ENCODE peak calls at places on chromosomes 6 and 20, in nine cellular contexts. One of them, this sample, is unnamed.
A peak's percentile ranks its signal among the peaks of the same experiment; 100 is the strongest.

GRCh38 chr6:77368660-77369313 is 94.5 kb downstream of the HTR1B start:
- DNase-seq in heart left ventricle: no peak
- DNase-seq in psoas muscle: no peak
- DNase-seq in IMR-90: peak; percentile 38
- DNase-seq in breast epithelium: peak; percentile 24
- DNase-seq in GM23338: peak; percentile 64
- DNase-seq in MM.1S: peak; percentile 28
- DNase-seq in adrenal gland: peak; percentile 71
- DNase-seq in cardiac muscle cell: peak; percentile 40
- DNase-seq in this sample: no peak

GRCh38 chr6:74320076-74320475 is 624.1 kb downstream of the CD109 start:
- DNase-seq in heart left ventricle: no peak
- DNase-seq in psoas muscle: no peak
- DNase-seq in breast epithelium: no peak
- DNase-seq in GM23338: peak; percentile 69
- DNase-seq in MM.1S: no peak
- DNase-seq in cardiac muscle cell: no peak
- DNase-seq in IMR-90: no peak
- DNase-seq in adrenal gland: no peak
- DNase-seq in this sample: no peak

GRCh38 chr6:53588816-53589509 is 44.1 kb upstream of the GCLC start:
- DNase-seq in heart left ventricle: no peak
- DNase-seq in cardiac muscle cell: no peak
- DNase-seq in adrenal gland: no peak
- DNase-seq in psoas muscle: no peak
- DNase-seq in GM23338: no peak
- DNase-seq in MM.1S: no peak
- DNase-seq in IMR-90: no peak
- DNase-seq in breast epithelium: no peak
- DNase-seq in this sample: no peak

GRCh38 chr20:45341579-45341938 is 6.7 kb downstream of the SDC4 start:
- DNase-seq in heart left ventricle: no peak
- DNase-seq in GM23338: no peak
- DNase-seq in adrenal gland: peak; percentile 64
- DNase-seq in breast epithelium: no peak
- DNase-seq in IMR-90: no peak
- DNase-seq in psoas muscle: no peak
- DNase-seq in MM.1S: no peak
- DNase-seq in cardiac muscle cell: peak; percentile 45
- DNase-seq in this sample: no peak

GRCh38 chr20:58458342-58459057 is 56.7 kb downstream of the APCDD1L start:
- DNase-seq in GM23338: no peak
- DNase-seq in IMR-90: peak; percentile 76
- DNase-seq in psoas muscle: no peak
- DNase-seq in cardiac muscle cell: no peak
- DNase-seq in adrenal gland: no peak
- DNase-seq in MM.1S: no peak
- DNase-seq in heart left ventricle: no peak
- DNase-seq in breast epithelium: no peak
- DNase-seq in this sample: no peak

GRCh38 chr20:38186788-38187221 is 21.7 kb upstream of the TGM2 start:
- DNase-seq in cardiac muscle cell: no peak
- DNase-seq in psoas muscle: no peak
- DNase-seq in MM.1S: no peak
- DNase-seq in GM23338: no peak
- DNase-seq in heart left ventricle: no peak
- DNase-seq in adrenal gland: peak; percentile 42
- DNase-seq in IMR-90: peak; percentile 38
- DNase-seq in breast epithelium: no peak
- DNase-seq in this sample: no peak

GRCh38 chr6:119267506-119267905 is 82.1 kb downstream of the MAN1A1 start:
- DNase-seq in adrenal gland: no peak
- DNase-seq in MM.1S: no peak
- DNase-seq in GM23338: no peak
- DNase-seq in psoas muscle: no peak
- DNase-seq in cardiac muscle cell: no peak
- DNase-seq in breast epithelium: no peak
- DNase-seq in IMR-90: no peak
- DNase-seq in heart left ventricle: no peak
- DNase-seq in this sample: no peak

GRCh38 chr20:63226020-63226943 is 9.4 kb upstream of the BIRC7 start:
- DNase-seq in IMR-90: no peak
- DNase-seq in cardiac muscle cell: no peak
- DNase-seq in psoas muscle: no peak
- DNase-seq in MM.1S: no peak
- DNase-seq in adrenal gland: no peak
- DNase-seq in GM23338: no peak
- DNase-seq in heart left ventricle: no peak
- DNase-seq in breast epithelium: no peak
- DNase-seq in this sample: no peak

GRCh38 chr6:105798057-105798456 is 288.1 kb upstream of the PRDM1 start:
- DNase-seq in adrenal gland: peak; percentile 78
- DNase-seq in MM.1S: no peak
- DNase-seq in heart left ventricle: no peak
- DNase-seq in breast epithelium: no peak
- DNase-seq in psoas muscle: no peak
- DNase-seq in cardiac muscle cell: no peak
- DNase-seq in GM23338: no peak
- DNase-seq in IMR-90: peak; percentile 81
- DNase-seq in this sample: no peak

GRCh38 chr6:110043366-110043994 is 65.4 kb downstream of the GPR6 start:
- DNase-seq in GM23338: no peak
- DNase-seq in MM.1S: no peak
- DNase-seq in adrenal gland: no peak
- DNase-seq in psoas muscle: no peak
- DNase-seq in heart left ventricle: no peak
- DNase-seq in IMR-90: no peak
- DNase-seq in breast epithelium: no peak
- DNase-seq in cardiac muscle cell: no peak
- DNase-seq in this sample: no peak

GRCh38 chr6:579339-579738 is 77.6 kb downstream of the HUS1B start:
- DNase-seq in breast epithelium: no peak
- DNase-seq in GM23338: no peak
- DNase-seq in psoas muscle: no peak
- DNase-seq in MM.1S: no peak
- DNase-seq in adrenal gland: no peak
- DNase-seq in cardiac muscle cell: peak; percentile 21
- DNase-seq in heart left ventricle: no peak
- DNase-seq in IMR-90: peak; percentile 45
- DNase-seq in this sample: no peak

GRCh38 chr6:43911625-43912577 is 141.9 kb downstream of the VEGFA start:
- DNase-seq in breast epithelium: no peak
- DNase-seq in adrenal gland: no peak
- DNase-seq in cardiac muscle cell: no peak
- DNase-seq in MM.1S: no peak
- DNase-seq in heart left ventricle: no peak
- DNase-seq in psoas muscle: no peak
- DNase-seq in IMR-90: no peak
- DNase-seq in GM23338: peak; percentile 48
- DNase-seq in this sample: no peak

GRCh38 chr20:24468401-24469115 is 871 bp upstream of the SYNDIG1 start:
- DNase-seq in heart left ventricle: no peak
- DNase-seq in breast epithelium: no peak
- DNase-seq in IMR-90: no peak
- DNase-seq in GM23338: no peak
- DNase-seq in adrenal gland: no peak
- DNase-seq in cardiac muscle cell: no peak
- DNase-seq in MM.1S: no peak
- DNase-seq in psoas muscle: no peak
- DNase-seq in this sample: no peak

GRCh38 chr20:11902264-11902663 is 15.4 kb upstream of the BTBD3 start:
- DNase-seq in heart left ventricle: no peak
- DNase-seq in psoas muscle: no peak
- DNase-seq in breast epithelium: no peak
- DNase-seq in GM23338: no peak
- DNase-seq in MM.1S: no peak
- DNase-seq in cardiac muscle cell: no peak
- DNase-seq in adrenal gland: no peak
- DNase-seq in IMR-90: peak; percentile 82
- DNase-seq in this sample: no peak

GRCh38 chr6:42423244-42423643 is 28.5 kb downstream of the TRERF1 start:
- DNase-seq in psoas muscle: no peak
- DNase-seq in adrenal gland: peak; percentile 14
- DNase-seq in MM.1S: no peak
- DNase-seq in cardiac muscle cell: no peak
- DNase-seq in IMR-90: no peak
- DNase-seq in GM23338: no peak
- DNase-seq in heart left ventricle: no peak
- DNase-seq in breast epithelium: no peak
- DNase-seq in this sample: no peak

GRCh38 chr6:99415446-99415845 is 9.7 kb downstream of the PNISR start:
- DNase-seq in cardiac muscle cell: no peak
- DNase-seq in heart left ventricle: no peak
- DNase-seq in breast epithelium: no peak
- DNase-seq in psoas muscle: no peak
- DNase-seq in adrenal gland: no peak
- DNase-seq in GM23338: no peak
- DNase-seq in IMR-90: peak; percentile 51
- DNase-seq in MM.1S: no peak
- DNase-seq in this sample: no peak

GRCh38 chr6:26556263-26557070 is 18.3 kb downstream of the HMGN4 start:
- DNase-seq in MM.1S: no peak
- DNase-seq in psoas muscle: peak; percentile 45
- DNase-seq in heart left ventricle: no peak
- DNase-seq in IMR-90: peak; percentile 97
- DNase-seq in GM23338: peak; percentile 89
- DNase-seq in breast epithelium: no peak
- DNase-seq in cardiac muscle cell: no peak
- DNase-seq in adrenal gland: peak; percentile 80
- DNase-seq in this sample: no peak

GRCh38 chr20:33686008-33686983 is at the start of gene E2F1:
- DNase-seq in psoas muscle: peak; percentile 97
- DNase-seq in MM.1S: peak; percentile 97
- DNase-seq in cardiac muscle cell: peak; percentile 98
- DNase-seq in heart left ventricle: peak; percentile 97
- DNase-seq in adrenal gland: peak; percentile 98
- DNase-seq in breast epithelium: peak; percentile 94
- DNase-seq in IMR-90: peak; percentile 84
- DNase-seq in GM23338: peak; percentile 98
- DNase-seq in this sample: peak; percentile 96

GRCh38 chr6:4778086-4778485 is 1.9 kb downstream of the CDYL start:
- DNase-seq in breast epithelium: no peak
- DNase-seq in GM23338: no peak
- DNase-seq in IMR-90: no peak
- DNase-seq in adrenal gland: no peak
- DNase-seq in heart left ventricle: no peak
- DNase-seq in psoas muscle: no peak
- DNase-seq in cardiac muscle cell: no peak
- DNase-seq in MM.1S: no peak
- DNase-seq in this sample: no peak
- H3K4me3 ChIP-seq in breast epithelium: peak overlapping the region; percentile 87
- H3K4me3 ChIP-seq in GM23338: peak overlapping the region; percentile 57
- H3K4me3 ChIP-seq in IMR-90: no peak overlapping the region
- H3K4me3 ChIP-seq in adrenal gland: peak overlapping the region; percentile 90
- H3K4me3 ChIP-seq in heart left ventricle: no peak overlapping the region
- H3K4me3 ChIP-seq in psoas muscle: peak overlapping the region; percentile 71
- H3K4me3 ChIP-seq in cardiac muscle cell: peak overlapping the region; percentile 96
- H3K4me3 ChIP-seq in MM.1S: peak overlapping the region; percentile 70
- H3K4me3 ChIP-seq in this sample: no peak overlapping the region

GRCh38 chr20:41032243-41032642 is 3.6 kb downstream of the TOP1 start:
- DNase-seq in GM23338: no peak
- DNase-seq in psoas muscle: no peak
- DNase-seq in MM.1S: no peak
- DNase-seq in heart left ventricle: no peak
- DNase-seq in breast epithelium: no peak
- DNase-seq in adrenal gland: no peak
- DNase-seq in IMR-90: peak; percentile 71
- DNase-seq in cardiac muscle cell: no peak
- DNase-seq in this sample: no peak
- H3K4me1 ChIP-seq in GM23338: peaks cover 42% of the 10 kb centered on the region
- H3K4me1 ChIP-seq in psoas muscle: peaks cover 64% of the 10 kb centered on the region
- H3K4me1 ChIP-seq in MM.1S: peaks cover 41% of the 10 kb centered on the region
- H3K4me1 ChIP-seq in heart left ventricle: peaks cover 67% of the 10 kb centered on the region
- H3K4me1 ChIP-seq in breast epithelium: no peaks in the 10 kb centered on the region
- H3K4me1 ChIP-seq in adrenal gland: peaks cover 65% of the 10 kb centered on the region
- H3K4me1 ChIP-seq in IMR-90: peaks cover 14% of the 10 kb centered on the region
- H3K4me1 ChIP-seq in cardiac muscle cell: peaks cover 21% of the 10 kb centered on the region
- H3K4me1 ChIP-seq in this sample: no peaks in the 10 kb centered on the region

DNA sequence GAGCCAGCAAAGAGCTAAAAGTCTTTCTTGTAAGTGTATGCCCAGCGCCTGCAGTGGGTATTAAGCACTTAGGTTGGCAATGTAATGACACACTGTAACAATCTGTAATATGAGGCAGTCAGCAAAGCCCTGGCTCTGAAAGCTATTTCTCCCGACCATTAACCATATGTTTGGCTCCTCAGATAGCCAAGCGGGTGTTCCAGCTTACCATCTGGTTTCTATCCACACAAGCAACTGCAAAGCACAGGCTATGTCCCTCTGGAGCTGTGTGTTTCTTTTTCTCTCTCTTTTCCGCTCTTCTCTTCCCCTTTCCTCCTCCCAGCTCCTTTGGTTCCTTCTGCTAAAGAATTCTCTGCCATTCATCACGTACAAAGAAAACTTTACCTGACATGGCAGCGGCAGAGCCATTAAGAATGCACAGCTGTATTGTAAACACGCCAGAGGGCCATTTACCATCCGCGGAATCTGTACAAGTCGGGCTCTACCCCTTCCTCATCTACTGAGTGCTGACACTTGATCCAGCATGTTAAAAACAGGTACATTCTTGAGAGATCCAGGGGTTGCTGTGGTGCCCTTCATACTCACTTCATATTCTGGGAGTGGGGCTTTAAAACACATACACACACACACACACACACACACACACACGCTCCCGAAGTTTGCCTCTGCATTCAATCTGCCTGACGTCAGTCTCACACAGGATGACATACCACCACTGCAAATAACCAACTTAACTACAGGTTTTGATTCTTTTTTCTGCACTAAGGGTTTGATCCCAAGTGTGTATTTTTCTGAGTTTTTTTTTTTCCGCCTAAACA is 77.3 kb downstream of the BACH2 start:
- DNase-seq in MM.1S: peak; percentile 10
- DNase-seq in psoas muscle: no peak
- DNase-seq in breast epithelium: peak; percentile 28
- DNase-seq in GM23338: peak; percentile 15
- DNase-seq in adrenal gland: peak; percentile 61
- DNase-seq in IMR-90: peak; percentile 90
- DNase-seq in cardiac muscle cell: peak; percentile 61
- DNase-seq in heart left ventricle: peak; percentile 54
- DNase-seq in this sample: no peak
- H3K4me3 ChIP-seq in MM.1S: peak overlapping the region; percentile 13
- H3K4me3 ChIP-seq in psoas muscle: peak overlapping the region; percentile 62
- H3K4me3 ChIP-seq in breast epithelium: peak overlapping the region; percentile 37
- H3K4me3 ChIP-seq in GM23338: no peak overlapping the region
- H3K4me3 ChIP-seq in adrenal gland: peak overlapping the region; percentile 17
- H3K4me3 ChIP-seq in IMR-90: peak overlapping the region; percentile 11
- H3K4me3 ChIP-seq in cardiac muscle cell: no peak overlapping the region
- H3K4me3 ChIP-seq in heart left ventricle: peak overlapping the region; percentile 7
- H3K4me3 ChIP-seq in this sample: peak overlapping the region; percentile 25

DNA sequence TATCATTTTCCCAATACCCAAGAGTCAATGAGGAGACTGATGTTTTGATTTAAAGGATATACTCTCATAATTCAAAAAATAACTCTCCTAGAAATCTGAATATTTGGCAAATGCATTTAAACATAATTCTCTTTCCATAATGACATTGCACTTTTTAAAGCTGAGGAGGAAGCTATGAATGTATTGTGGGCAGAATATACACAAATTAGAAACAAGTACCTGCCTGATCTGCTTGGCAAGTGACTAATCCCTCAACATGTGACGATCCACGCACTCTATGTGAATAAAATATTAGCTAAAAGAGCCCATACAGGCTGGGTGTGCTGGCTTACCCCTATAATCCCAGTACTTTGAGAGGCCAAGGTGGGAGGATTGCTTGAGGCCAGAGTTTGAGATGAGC is 88.3 kb upstream of the CCDC28A start:
- DNase-seq in heart left ventricle: no peak
- DNase-seq in cardiac muscle cell: no peak
- DNase-seq in IMR-90: no peak
- DNase-seq in psoas muscle: no peak
- DNase-seq in adrenal gland: no peak
- DNase-seq in GM23338: no peak
- DNase-seq in breast epithelium: no peak
- DNase-seq in MM.1S: no peak
- DNase-seq in this sample: no peak
- H3K4me1 ChIP-seq in heart left ventricle: no peaks in the 10 kb centered on the region
- H3K4me1 ChIP-seq in cardiac muscle cell: no peaks in the 10 kb centered on the region
- H3K4me1 ChIP-seq in IMR-90: peaks cover 11% of the 10 kb centered on the region
- H3K4me1 ChIP-seq in psoas muscle: peaks cover 2% of the 10 kb centered on the region
- H3K4me1 ChIP-seq in adrenal gland: no peaks in the 10 kb centered on the region
- H3K4me1 ChIP-seq in GM23338: peaks cover 3% of the 10 kb centered on the region
- H3K4me1 ChIP-seq in breast epithelium: no peaks in the 10 kb centered on the region
- H3K4me1 ChIP-seq in MM.1S: no peaks in the 10 kb centered on the region
- H3K4me1 ChIP-seq in this sample: no peaks in the 10 kb centered on the region